ENCODE peak calls at places on chromosomes 11 and 22, in seven cellular contexts. N, R, Q, K, X, E and S are unnamed samples.

GRCh38 chr11:113141010-113141409 is 173.4 kb upstream of the TTC12 start:
- DNase-seq in N (no peak), R (no peak), Q (peak), K (no peak), X (no peak), E (no peak), S (no peak)

GRCh38 chr11:62974848-62975522 is 9.8 kb downstream of the SLC22A6 start:
- DNase-seq in N (no peak), R (no peak), Q (peak), K (no peak), X (peak), E (no peak), S (no peak)

GRCh38 chr22:35064664-35065063 is 1.3 kb upstream of the ISX start:
- DNase-seq in N (no peak), R (no peak), Q (no peak), K (no peak), X (peak), E (no peak), S (no peak)

GRCh38 chr11:30585892-30586250 is 282 bp downstream of the MPPED2 start:
- DNase-seq in N (peak), R (no peak), Q (peak), K (no peak), X (no peak), E (no peak), S (no peak)

GRCh38 chr11:36165638-36166389 is 123.4 kb downstream of the COMMD9 start:
- DNase-seq in N (no peak), R (no peak), Q (no peak), K (no peak), X (peak), E (no peak), S (no peak)

GRCh38 chr11:1126935-1127663 is 30.7 kb upstream of the MUC5AC start:
- DNase-seq in N (no peak), R (no peak), Q (no peak), K (no peak), X (no peak), E (no peak), S (no peak)

GRCh38 chr11:112023104-112023503 is 2.1 kb upstream of the DLAT start:
- DNase-seq in N (no peak), R (no peak), Q (no peak), K (no peak), X (no peak), E (no peak), S (no peak)

GRCh38 chr11:75667831-75668507 is 869 bp downstream of the MAP6 start:
- DNase-seq in N (peak), R (no peak), Q (peak), K (no peak), X (peak), E (no peak), S (no peak)

GRCh38 chr22:38320605-38321402 is 3.6 kb upstream of the CSNK1E start:
- DNase-seq in N (no peak), R (no peak), Q (no peak), K (no peak), X (no peak), E (no peak), S (no peak)

GRCh38 chr22:27515091-27515523 is 286.4 kb downstream of the MN1 start:
- DNase-seq in N (no peak), R (no peak), Q (no peak), K (no peak), X (no peak), E (no peak), S (peak)